ENCODE peak calls at places on chromosome 9, in four cellular contexts. E is GM12865; Y is CD8-positive, alpha-beta memory T cell; K is stimulated activated CD8-positive, alpha-beta memory T cell treated with anti-CD3 and anti-CD28 coated beads, Interleukin-2, amount 100 ng/mL, for 1 hour. J is an unnamed sample.

GRCh38 chr9:104826109-104826775 is 62.3 kb downstream of the NIPSNAP3B start:
- DNase-seq in Y (no peak), K (no peak), E (no peak), J (no peak)

GRCh38 chr9:93467462-93467861 is 14.1 kb upstream of the FAM120AOS start:
- DNase-seq in K (no peak), E (no peak), Y (no peak), J (no peak)

GRCh38 chr9:89743576-89744254 is 138.9 kb downstream of the GADD45G start:
- DNase-seq in K (no peak), E (peak), Y (no peak), J (no peak)

GRCh38 chr9:96045811-96046210 is 170.3 kb downstream of the ERCC6L2 start:
- DNase-seq in K (no peak), Y (no peak), E (no peak), J (no peak)

GRCh38 chr9:20043035-20043434 is 254.2 kb upstream of the SLC24A2 start:
- DNase-seq in Y (no peak), K (no peak), E (peak), J (no peak)

GRCh38 chr9:111399772-111400563 is 69.9 kb upstream of the OR2K2 start:
- DNase-seq in Y (no peak), E (peak), K (no peak), J (no peak)

GRCh38 chr9:79224672-79225433 is 346.9 kb upstream of the TLE4 start:
- DNase-seq in K (no peak), E (no peak), Y (no peak), J (no peak)

GRCh38 chr9:133147412-133148271 is 16.1 kb downstream of the GBGT1 start:
- DNase-seq in E (peak), K (peak), Y (peak), J (peak)

GRCh38 chr9:14692918-14693861 is at the start of gene ZDHHC21:
- DNase-seq in K (peak), Y (peak), E (peak), J (peak)

GRCh38 chr9:34982352-34982751 is 7.2 kb upstream of the DNAJB5 start:
- DNase-seq in E (no peak), Y (no peak), K (no peak), J (no peak)

GRCh38 chr9:113644321-113644720 is 180.8 kb downstream of the RGS3 start:
- DNase-seq in K (no peak), E (no peak), Y (no peak), J (no peak)

GRCh38 chr9:114988962-114989599 is 58.7 kb upstream of the TNFSF8 start:
- DNase-seq in K (no peak), E (peak), Y (no peak), J (no peak)

GRCh38 chr9:105751761-105752160 is 57.4 kb downstream of the TMEM38B start:
- DNase-seq in E (no peak), Y (no peak), K (no peak), J (no peak)

GRCh38 chr9:3751125-3751758 is 225.4 kb upstream of the RFX3 start:
- DNase-seq in Y (no peak), K (no peak), E (no peak), J (no peak)

GRCh38 chr9:133576591-133577462 is 32.4 kb downstream of the FAM163B start:
- DNase-seq in E (no peak), K (no peak), Y (no peak), J (no peak)

GRCh38 chr9:38263534-38263933 is 129.0 kb upstream of the ALDH1B1 start:
- DNase-seq in E (peak), Y (no peak), K (no peak), J (no peak)

GRCh38 chr9:20356392-20357206 is 265.7 kb downstream of the MLLT3 start:
- DNase-seq in Y (peak), E (peak), K (no peak), J (peak)

GRCh38 chr9:127503947-127504886 is 52.9 kb downstream of the LRSAM1 start:
- DNase-seq in K (peak), E (peak), Y (peak), J (peak)

GRCh38 chr9:21993893-21994525 is at the start of gene CDKN2A:
- DNase-seq in K (no peak), E (peak), Y (peak), J (no peak)

GRCh38 chr9:126697350-126697749 is 83.6 kb downstream of the LMX1B start:
- DNase-seq in K (no peak), E (no peak), Y (peak), J (no peak)

GRCh38 chr9:71737455-71737854 is 30.9 kb downstream of the CEMIP2 start:
- DNase-seq in E (no peak), K (no peak), Y (no peak), J (no peak)

GRCh38 chr9:124768778-124769350 is 2.2 kb downstream of the NR6A1 start:
- DNase-seq in K (no peak), E (no peak), Y (no peak), J (no peak)

GRCh38 chr9:20024159-20024571 is 235.3 kb upstream of the SLC24A2 start:
- DNase-seq in K (no peak), Y (no peak), E (no peak), J (no peak)

J was measured in nucleus accumbens.